ENCODE peak calls at places on chromosome 5, in seven cellular contexts. Q, W, C, M, L, E and N are unnamed samples. For H3K4me1, the result is how much of the 10 kb centered on the place peaks cover.

GRCh38 chr5:5572010-5572982 is 149.8 kb downstream of the ICE1 start:
- DNase-seq in Q (no peak), W (peak), C (peak), M (no peak), L (peak), E (no peak), N (no peak)

GRCh38 chr5:400282-401215 is 42.4 kb upstream of the EXOC3 start:
- DNase-seq in Q (no peak), W (no peak), C (no peak), M (no peak), L (no peak), E (peak), N (peak)

GRCh38 chr5:128491291-128491690 is 46.8 kb downstream of the FBN2 start:
- DNase-seq in Q (no peak), W (peak), C (no peak), M (no peak), L (no peak), E (peak), N (no peak)

GRCh38 chr5:67591491-67591890 is 394.9 kb upstream of the CD180 start:
- DNase-seq in Q (no peak), W (no peak), C (no peak), M (no peak), L (no peak), E (no peak), N (no peak)

GRCh38 chr5:128339585-128339984 is 198.5 kb downstream of the FBN2 start:
- DNase-seq in Q (no peak), W (no peak), C (no peak), M (no peak), L (no peak), E (no peak), N (no peak)

GRCh38 chr5:95871407-95871806 is 48.9 kb upstream of the GLRX start:
- DNase-seq in Q (no peak), W (no peak), C (no peak), M (no peak), L (no peak), E (no peak), N (no peak)

GRCh38 chr5:178123094-178123986 is 7.5 kb upstream of the RMND5B start:
- DNase-seq in Q (no peak), W (no peak), C (no peak), M (no peak), L (no peak), E (no peak), N (no peak)

GRCh38 chr5:146173597-146173996 is 8.9 kb downstream of the LARS1 start:
- DNase-seq in Q (no peak), W (no peak), C (no peak), M (no peak), L (no peak), E (no peak), N (no peak)

GRCh38 chr5:73605223-73606087 is 20.5 kb upstream of the ARHGEF28 start:
- DNase-seq in Q (no peak), W (no peak), C (no peak), M (no peak), L (no peak), E (peak), N (no peak)

GRCh38 chr5:176734756-176735342 is 75.5 kb upstream of the UNC5A start:
- DNase-seq in Q (no peak), W (no peak), C (no peak), M (no peak), L (peak), E (no peak), N (no peak)

GRCh38 chr5:88785396-88786216 is 97.4 kb downstream of the MEF2C start:
- DNase-seq in Q (no peak), W (peak), C (no peak), M (peak), L (no peak), E (peak), N (no peak)

GRCh38 chr5:54703568-54704255 is 186.2 kb downstream of the SNX18 start:
- DNase-seq in Q (no peak), W (no peak), C (no peak), M (no peak), L (no peak), E (no peak), N (no peak)

GRCh38 chr5:1524799-1525623 is 1.3 kb upstream of the LPCAT1 start:
- DNase-seq in Q (no peak), W (no peak), C (peak), M (no peak), L (peak), E (no peak), N (peak)

GRCh38 chr5:36238896-36239295 is 2.8 kb downstream of the NADK2 start:
- DNase-seq in Q (no peak), W (no peak), C (no peak), M (no peak), L (no peak), E (no peak), N (no peak)

GRCh38 chr5:167916706-167917105 is 374.7 kb upstream of the WWC1 start:
- DNase-seq in Q (no peak), W (peak), C (peak), M (no peak), L (no peak), E (peak), N (no peak)

GRCh38 chr5:54930736-54931135 is 54.7 kb downstream of the ESM1 start:
- DNase-seq in Q (no peak), W (no peak), C (no peak), M (no peak), L (no peak), E (no peak), N (no peak)

GRCh38 chr5:76874088-76874581 is 24.3 kb downstream of the S100Z start:
- DNase-seq in Q (no peak), W (no peak), C (no peak), M (no peak), L (no peak), E (no peak), N (no peak)

GRCh38 chr5:179901915-179902762 is 5.6 kb downstream of the TBC1D9B start:
- DNase-seq in Q (no peak), W (no peak), C (no peak), M (no peak), L (peak), E (no peak), N (no peak)

GRCh38 chr5:377326-377981 is 55.9 kb downstream of the AHRR start:
- DNase-seq in Q (no peak), W (no peak), C (no peak), M (no peak), L (peak), E (no peak), N (peak)

GRCh38 chr5:138542120-138542955 is 698 bp downstream of the ETF1 start:
- DNase-seq in Q (peak), W (no peak), C (no peak), M (peak), L (no peak), E (peak), N (no peak)

GRCh38 chr5:75603421-75603820 is 7.8 kb upstream of the ANKDD1B start:
- DNase-seq in Q (no peak), W (no peak), C (no peak), M (no peak), L (no peak), E (peak), N (no peak)

GRCh38 chr5:131171276-131171815 is 602 bp downstream of the LYRM7 start:
- DNase-seq in Q (no peak), W (peak), C (no peak), M (no peak), L (no peak), E (no peak), N (no peak)

GRCh38 chr5:114434396-114435219 is 72.7 kb downstream of the KCNN2 start:
- DNase-seq in Q (no peak), W (no peak), C (no peak), M (no peak), L (no peak), E (peak), N (no peak)

GRCh38 chr5:14665949-14666741 is 1.6 kb downstream of the OTULIN start:
- DNase-seq in Q (peak), W (peak), C (no peak), M (no peak), L (no peak), E (peak), N (no peak)

GRCh38 chr5:137470111-137470920 is 28.8 kb downstream of the SPOCK1 start:
- DNase-seq in Q (no peak), W (no peak), C (peak), M (no peak), L (no peak), E (peak), N (peak)

GRCh38 chr5:167743685-167744084 is 547.8 kb upstream of the WWC1 start:
- DNase-seq in Q (no peak), W (no peak), C (no peak), M (no peak), L (no peak), E (peak), N (no peak)

GRCh38 chr5:172559004-172559932 is 81.8 kb upstream of the NEURL1B start:
- DNase-seq in Q (no peak), W (no peak), C (peak), M (no peak), L (peak), E (peak), N (peak)

GRCh38 chr5:119357815-119358559 is 2.2 kb downstream of the TNFAIP8 start:
- DNase-seq in Q (no peak), W (no peak), C (no peak), M (no peak), L (no peak), E (no peak), N (no peak)
- H3K4me1 ChIP-seq in Q (half or more), W (half or more), C (under half), M (under half), L (under half), E (under half), N (under half)

DNA sequence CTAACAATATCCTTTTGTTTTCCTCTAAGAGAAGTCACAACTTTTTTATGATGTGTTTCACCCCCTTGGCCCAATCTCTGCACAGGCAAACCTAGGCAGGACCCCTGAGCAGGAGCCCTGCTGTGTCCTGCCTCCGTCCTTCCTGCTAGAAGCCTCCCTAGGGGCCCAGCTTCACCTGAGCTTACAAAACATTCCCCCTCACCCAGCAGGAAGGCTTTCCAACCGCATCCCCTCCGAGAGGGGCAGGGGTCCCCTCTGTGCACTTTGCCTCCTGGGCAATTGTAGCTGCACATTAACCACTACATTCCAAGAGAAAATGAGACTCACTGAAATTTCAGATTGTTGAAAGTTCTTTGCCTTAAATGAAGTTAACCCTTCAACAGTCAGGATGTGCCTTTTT is 176.2 kb downstream of the IRX2 start:
- DNase-seq in Q (no peak), W (no peak), C (no peak), M (no peak), L (no peak), E (no peak), N (no peak)
- H3K4me1 ChIP-seq in Q (under half), W (under half), C (under half), M (under half), L (under half), E (under half), N (under half)

GRCh38 chr5:148966937-148967336 is 95.9 kb downstream of the SH3TC2 start:
- DNase-seq in Q (no peak), W (no peak), C (no peak), M (no peak), L (no peak), E (no peak), N (no peak)
- H3K4me1 ChIP-seq in Q (under half), W (under half), C (half or more), M (under half), L (under half), E (under half), N (under half)

GRCh38 chr5:140260089-140260656 is 42.7 kb downstream of the PFDN1 start:
- DNase-seq in Q (no peak), W (no peak), C (no peak), M (no peak), L (no peak), E (no peak), N (no peak)
- H3K4me1 ChIP-seq in Q (under half), W (under half), C (under half), M (under half), L (under half), E (under half), N (under half)

GRCh38 chr5:124732891-124733670 is 13.4 kb downstream of the ZNF608 start:
- DNase-seq in Q (no peak), W (no peak), C (no peak), M (no peak), L (no peak), E (no peak), N (no peak)
- H3K4me1 ChIP-seq in Q (under half), W (half or more), C (under half), M (under half), L (under half), E (under half), N (under half)

GRCh38 chr5:96881511-96882115 is 5.3 kb downstream of the ERAP2 start:
- DNase-seq in Q (no peak), W (no peak), C (no peak), M (no peak), L (no peak), E (peak), N (no peak)
- H3K4me1 ChIP-seq in Q (half or more), W (under half), C (under half), M (under half), L (under half), E (under half), N (under half)